ENCODE peak calls at places on chromosomes 5 and 9, in five cellular contexts. U, Q, A, L and I are unnamed samples.
A peak's percentile ranks its signal among the peaks of the same experiment; 100 is the strongest.

GRCh38 chr5:21810737-21811316 is 1042.3 kb downstream of the CDH12 start:
- DNase-seq in A (no peak), Q (no peak), L (no peak), U (no peak), I (no peak)

GRCh38 chr9:94017939-94018531 is 62.9 kb upstream of the BARX1 start:
- DNase-seq in A (no peak), U (no peak), Q (no peak), L (no peak), I (no peak)

GRCh38 chr5:163489745-163490075 is 15.7 kb upstream of the MAT2B start:
- DNase-seq in L (no peak), Q (no peak), U (no peak), A (no peak), I (no peak)

GRCh38 chr5:37071901-37072581 is 177.1 kb downstream of the CPLANE1 start:
- DNase-seq in A (peak; percentile 25), Q (no peak), U (no peak), L (no peak), I (no peak)

GRCh38 chr5:65927497-65928340 is 1.3 kb downstream of the ERBIN start:
- DNase-seq in Q (no peak), U (no peak), L (no peak), A (no peak), I (peak; percentile 37)

GRCh38 chr5:154010660-154011059 is 28.1 kb downstream of the FAM114A2 start:
- DNase-seq in Q (no peak), A (no peak), U (no peak), L (no peak), I (no peak)

GRCh38 chr5:131384181-131384580 is 120.3 kb downstream of the CDC42SE2 start:
- DNase-seq in U (no peak), A (no peak), L (no peak), Q (no peak), I (no peak)

GRCh38 chr5:151885138-151885908 is 39.3 kb downstream of the GLRA1 start:
- DNase-seq in L (no peak), U (no peak), Q (no peak), A (no peak), I (no peak)

GRCh38 chr9:97046228-97046627 is 7.3 kb upstream of the CTSV start:
- DNase-seq in A (peak; percentile 98), Q (no peak), U (no peak), L (peak; percentile 75), I (peak; percentile 94)

GRCh38 chr9:22158275-22158674 is 149.2 kb upstream of the CDKN2B start:
- DNase-seq in Q (no peak), A (peak; percentile 23), L (no peak), U (no peak), I (no peak)

GRCh38 chr9:124219290-124219605 is 38.5 kb upstream of the NEK6 start:
- DNase-seq in L (no peak), U (no peak), A (no peak), Q (peak; percentile 19), I (no peak)

GRCh38 chr9:125750656-125751035 is 3.5 kb downstream of the PBX3 start:
- DNase-seq in Q (no peak), U (no peak), L (no peak), A (no peak), I (no peak)

GRCh38 chr5:9782806-9783560 is 152.8 kb upstream of the TAS2R1 start:
- DNase-seq in A (no peak), L (peak; percentile 45), U (no peak), Q (no peak), I (no peak)

GRCh38 chr5:158180407-158180806 is 321.5 kb upstream of the CLINT1 start:
- DNase-seq in A (no peak), U (no peak), Q (no peak), L (no peak), I (no peak)

GRCh38 chr5:79666758-79667157 is 22.9 kb upstream of the CMYA5 start:
- DNase-seq in L (no peak), U (no peak), Q (no peak), A (no peak), I (peak; percentile 12)

GRCh38 chr5:107519900-107520354 is 150.8 kb downstream of the EFNA5 start:
- DNase-seq in A (no peak), L (no peak), U (no peak), Q (no peak), I (no peak)

GRCh38 chr9:120932086-120932818 is 5.7 kb upstream of the TRAF1 start:
- DNase-seq in U (no peak), A (no peak), L (no peak), Q (no peak), I (no peak)

GRCh38 chr5:180358179-180358578 is 5.0 kb upstream of the GFPT2 start:
- DNase-seq in U (no peak), A (no peak), Q (no peak), L (no peak), I (no peak)

GRCh38 chr5:84343171-84343570 is 41.5 kb downstream of the EDIL3 start:
- DNase-seq in L (no peak), Q (no peak), A (no peak), U (no peak), I (no peak)

GRCh38 chr9:122897969-122898368 is 7.2 kb downstream of the RC3H2 start:
- DNase-seq in Q (no peak), U (no peak), L (no peak), A (peak; percentile 13), I (no peak)

DNA sequence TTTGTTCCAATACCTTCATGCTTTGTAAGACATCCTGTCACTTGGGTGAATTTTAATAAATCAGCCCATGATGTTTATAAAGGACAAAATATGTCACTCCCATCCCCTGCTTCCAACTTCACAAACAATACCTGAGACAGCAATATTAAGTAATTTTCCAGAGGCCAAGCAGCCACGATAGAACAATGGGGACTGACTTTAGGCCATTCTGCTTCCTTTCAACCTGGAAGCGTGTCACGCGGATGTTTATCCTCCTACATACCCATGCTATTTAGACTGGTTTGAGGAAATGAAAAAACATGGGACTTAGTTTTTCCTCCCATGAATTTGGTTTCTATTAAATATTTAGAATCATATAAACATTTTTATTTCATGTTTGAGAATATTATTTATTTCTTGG is 82.9 kb downstream of the GRAMD2B start:
- DNase-seq in L (no peak), Q (no peak), A (no peak), U (no peak), I (no peak)
- H3K27ac ChIP-seq in L (no peak overlapping the region), Q (no peak overlapping the region), A (no peak overlapping the region), U (no peak overlapping the region), I (peak overlapping the region; percentile 37)

GRCh38 chr5:150297934-150298595 is 4.6 kb downstream of the ARSI start:
- DNase-seq in Q (no peak), L (no peak), A (no peak), U (no peak), I (no peak)
- H3K27ac ChIP-seq in Q (no peak overlapping the region), L (no peak overlapping the region), A (no peak overlapping the region), U (no peak overlapping the region), I (no peak overlapping the region)

DNA sequence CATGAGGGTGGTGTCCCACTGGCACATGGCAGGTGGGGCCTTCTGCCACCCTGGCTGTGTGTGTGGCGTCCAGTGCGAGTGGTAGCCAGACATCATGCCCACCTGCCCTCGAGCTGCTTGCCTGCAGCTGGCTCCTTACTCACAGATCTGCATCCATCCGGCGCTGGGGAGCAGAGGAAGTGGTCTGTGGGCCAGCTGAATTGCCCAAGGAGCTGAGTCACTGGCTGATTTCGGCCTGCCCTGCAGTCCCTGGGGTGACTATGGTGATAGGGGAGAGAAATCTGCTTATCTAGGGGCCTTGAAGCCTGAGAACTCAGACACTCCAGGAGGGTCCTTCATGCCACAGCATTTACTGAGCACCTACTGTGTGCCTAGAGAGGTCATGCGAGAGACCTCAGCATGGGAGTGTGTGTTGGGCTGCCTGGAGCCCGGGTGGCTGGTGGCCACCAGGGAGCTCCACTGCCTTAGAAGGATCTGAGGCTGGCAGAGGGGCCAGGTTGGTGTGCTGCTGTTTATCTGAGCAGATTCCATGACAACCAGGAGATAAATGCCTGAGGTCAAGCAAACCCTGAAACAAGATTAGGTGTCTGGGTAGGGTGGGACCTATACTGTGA is 57.1 kb downstream of the SLC22A5 start:
- DNase-seq in Q (peak; percentile 93), L (peak; percentile 86), U (peak; percentile 26), A (peak; percentile 79), I (peak; percentile 50)
- H3K27ac ChIP-seq in Q (peak overlapping the region; percentile 61), L (peak overlapping the region; percentile 99), U (peak overlapping the region; percentile 78), A (peak overlapping the region; percentile 94), I (peak overlapping the region; percentile 79)

DNA sequence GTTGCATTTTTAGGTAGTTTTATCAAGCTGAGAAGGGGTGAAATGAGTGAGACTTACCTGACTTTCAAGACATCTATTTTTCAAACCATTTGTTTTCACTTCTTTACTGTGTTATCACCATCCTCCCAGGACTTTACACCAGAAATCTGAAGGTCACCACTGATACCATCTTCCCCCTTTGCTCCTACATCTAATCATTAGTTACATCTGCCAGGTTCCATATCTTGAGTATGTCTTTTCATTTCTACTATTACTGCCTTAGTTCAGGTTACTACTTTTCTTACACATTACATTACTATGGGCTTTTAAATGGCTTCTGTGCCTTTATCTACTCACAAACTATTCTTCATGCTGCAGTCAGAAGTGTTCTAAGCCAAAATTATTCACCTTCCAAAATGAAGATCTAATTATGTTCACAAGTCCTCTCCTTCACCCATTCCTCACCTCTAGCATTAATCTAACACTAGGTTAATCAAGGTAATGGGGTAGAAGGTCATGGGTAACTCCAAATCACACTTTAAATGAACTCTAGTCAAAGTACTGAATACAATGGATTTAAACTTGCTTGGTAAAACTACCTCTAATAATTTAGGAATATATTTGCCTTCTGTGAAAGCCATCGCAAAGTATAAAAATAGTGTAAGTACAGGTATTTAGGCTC is 2.1 kb upstream of the HSDL2 start:
- DNase-seq in A (no peak), U (no peak), Q (no peak), L (no peak), I (no peak)
- H3K27ac ChIP-seq in A (no peak overlapping the region), U (no peak overlapping the region), Q (no peak overlapping the region), L (no peak overlapping the region), I (peak overlapping the region; percentile 99)